ENCODE peak calls at places on chromosomes 13 and 19, in four cellular contexts. One of them, this sample, is unnamed.

GRCh38 chr19:810077-810855 is 11.5 kb downstream of the PLPPR3 start:
- DNase-seq in upper lobe of left lung: no peak
- DNase-seq in body of pancreas: no peak
- DNase-seq in suprapubic skin: no peak
- DNase-seq in this sample: no peak

GRCh38 chr19:38684078-38684861 is 36.8 kb downstream of the ACTN4 start:
- DNase-seq in upper lobe of left lung: peak
- DNase-seq in body of pancreas: no peak
- DNase-seq in suprapubic skin: peak
- DNase-seq in this sample: no peak

GRCh38 chr19:47272448-47273312 is 2.0 kb upstream of the INAFM1 start:
- DNase-seq in upper lobe of left lung: no peak
- DNase-seq in body of pancreas: peak
- DNase-seq in suprapubic skin: peak
- DNase-seq in this sample: peak

GRCh38 chr13:49495783-49496762 is at the start of gene PHF11:
- DNase-seq in upper lobe of left lung: peak
- DNase-seq in body of pancreas: peak
- DNase-seq in suprapubic skin: peak
- DNase-seq in this sample: peak

GRCh38 chr13:39353988-39354387 is 249.0 kb downstream of the LHFPL6 start:
- DNase-seq in upper lobe of left lung: no peak
- DNase-seq in body of pancreas: no peak
- DNase-seq in suprapubic skin: no peak
- DNase-seq in this sample: no peak

GRCh38 chr13:93875527-93875926 is 604.0 kb downstream of the DCT start:
- DNase-seq in upper lobe of left lung: no peak
- DNase-seq in body of pancreas: no peak
- DNase-seq in suprapubic skin: no peak
- DNase-seq in this sample: no peak

GRCh38 chr13:24505756-24506155 is 6.8 kb downstream of the PARP4 start:
- DNase-seq in upper lobe of left lung: no peak
- DNase-seq in body of pancreas: no peak
- DNase-seq in suprapubic skin: no peak
- DNase-seq in this sample: no peak

GRCh38 chr19:32570081-32570785 is 10.8 kb upstream of the PDCD5 start:
- DNase-seq in upper lobe of left lung: peak
- DNase-seq in body of pancreas: peak
- DNase-seq in suprapubic skin: no peak
- DNase-seq in this sample: peak

GRCh38 chr13:57123660-57124059 is 17.1 kb upstream of the PRR20A start:
- DNase-seq in upper lobe of left lung: no peak
- DNase-seq in body of pancreas: no peak
- DNase-seq in suprapubic skin: no peak
- DNase-seq in this sample: no peak

GRCh38 chr19:55625004-55625326 is 599 bp upstream of the ZNF784 start:
- DNase-seq in upper lobe of left lung: no peak
- DNase-seq in body of pancreas: no peak
- DNase-seq in suprapubic skin: no peak
- DNase-seq in this sample: no peak

GRCh38 chr13:78370231-78370630 is 233.1 kb downstream of the POU4F1 start:
- DNase-seq in upper lobe of left lung: no peak
- DNase-seq in body of pancreas: no peak
- DNase-seq in suprapubic skin: no peak
- DNase-seq in this sample: no peak

GRCh38 chr13:60837806-60838205 is 440.8 kb downstream of the TDRD3 start:
- DNase-seq in upper lobe of left lung: no peak
- DNase-seq in body of pancreas: no peak
- DNase-seq in suprapubic skin: no peak
- DNase-seq in this sample: no peak

GRCh38 chr13:25415196-25415595 is 43.4 kb downstream of the ATP8A2 start:
- DNase-seq in upper lobe of left lung: no peak
- DNase-seq in body of pancreas: no peak
- DNase-seq in suprapubic skin: no peak
- DNase-seq in this sample: no peak

GRCh38 chr19:45128109-45128508 is 32.7 kb downstream of the NKPD1 start:
- DNase-seq in upper lobe of left lung: no peak
- DNase-seq in body of pancreas: no peak
- DNase-seq in suprapubic skin: no peak
- DNase-seq in this sample: no peak
- TF ChIP-seq POLR2A in upper lobe of left lung: no peak
- TF ChIP-seq POLR2A in body of pancreas: no peak
- TF ChIP-seq POLR2A in suprapubic skin: no peak
- TF ChIP-seq POLR2A in this sample: no peak

DNA sequence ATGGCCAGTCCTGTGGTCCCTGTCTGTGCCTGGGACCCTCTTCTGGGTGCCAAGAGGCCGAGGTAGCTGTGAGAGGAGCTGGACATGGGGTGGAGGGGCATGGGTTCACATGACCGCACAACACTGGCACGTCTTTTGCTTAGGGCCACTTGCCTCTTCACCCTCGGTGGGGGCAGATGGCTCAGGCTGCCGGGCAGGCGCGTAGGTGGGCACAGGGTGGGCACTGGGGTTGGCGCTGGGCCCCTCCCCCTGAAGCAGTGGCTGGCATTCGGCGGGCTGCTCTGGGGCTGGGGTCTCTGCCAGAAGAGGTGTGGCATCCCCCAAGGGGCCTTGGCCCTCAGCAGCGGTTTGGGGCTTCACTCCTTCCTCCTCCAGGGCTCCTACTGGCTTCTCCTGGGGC is 8.4 kb downstream of the PALM3 start:
- DNase-seq in upper lobe of left lung: no peak
- DNase-seq in body of pancreas: no peak
- DNase-seq in suprapubic skin: no peak
- DNase-seq in this sample: no peak
- TF ChIP-seq POLR2A in upper lobe of left lung: peak
- TF ChIP-seq POLR2A in body of pancreas: no peak
- TF ChIP-seq POLR2A in suprapubic skin: no peak
- TF ChIP-seq POLR2A in this sample: no peak

DNA sequence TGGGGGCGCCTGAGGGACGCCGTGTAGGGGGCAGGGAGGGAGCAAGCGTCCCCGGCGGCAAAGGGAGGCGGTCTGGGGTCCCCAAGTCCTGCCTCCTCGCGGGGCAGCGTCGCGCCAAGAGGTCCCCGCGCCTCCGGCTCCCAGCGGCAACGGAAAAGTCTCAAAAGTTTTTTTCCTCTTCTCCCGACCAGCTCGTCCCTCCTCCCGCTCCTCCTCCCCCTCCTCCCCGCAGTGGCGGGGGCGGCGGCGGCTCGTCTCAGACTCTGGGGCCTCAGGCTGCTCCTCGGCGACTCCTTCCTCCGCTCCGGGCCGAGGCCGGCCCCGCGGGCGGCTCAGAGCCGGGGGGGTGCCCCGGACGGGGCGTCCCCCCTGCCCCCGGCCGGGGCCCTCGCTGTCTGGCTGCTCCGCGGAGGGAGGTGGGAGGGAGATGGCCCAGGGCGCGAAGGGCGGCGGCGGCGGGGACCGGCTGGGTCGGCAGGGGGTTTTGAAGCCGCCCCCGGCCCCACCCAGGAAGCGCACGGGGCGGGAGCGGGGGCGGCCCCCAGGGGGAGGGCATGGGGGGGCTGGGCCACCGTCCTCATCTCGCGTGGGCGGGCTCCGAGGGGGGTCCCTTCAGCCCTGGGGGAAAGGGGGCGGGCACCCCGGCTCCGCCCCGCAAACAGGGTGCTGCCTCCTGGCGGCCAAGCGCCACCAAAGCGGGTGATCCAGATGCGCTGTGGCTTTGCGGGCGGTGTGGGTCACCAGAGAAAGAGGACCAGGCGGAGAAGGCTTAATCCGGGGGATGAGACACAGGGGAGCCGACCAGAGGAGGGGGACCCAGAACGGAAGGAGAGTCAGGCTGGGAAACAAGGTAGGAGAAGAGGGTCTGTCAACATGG is at the start of gene TGFB1:
- DNase-seq in upper lobe of left lung: peak
- DNase-seq in body of pancreas: peak
- DNase-seq in suprapubic skin: peak
- DNase-seq in this sample: peak
- TF ChIP-seq POLR2A in upper lobe of left lung: peak
- TF ChIP-seq POLR2A in body of pancreas: no peak
- TF ChIP-seq POLR2A in suprapubic skin: no peak
- TF ChIP-seq POLR2A in this sample: peak

GRCh38 chr13:69641773-69642172 is 465.9 kb upstream of the ATXN8OS start:
- DNase-seq in upper lobe of left lung: no peak
- DNase-seq in body of pancreas: no peak
- DNase-seq in suprapubic skin: no peak
- DNase-seq in this sample: no peak
- TF ChIP-seq POLR2A in upper lobe of left lung: no peak
- TF ChIP-seq POLR2A in body of pancreas: no peak
- TF ChIP-seq POLR2A in suprapubic skin: no peak
- TF ChIP-seq POLR2A in this sample: no peak

DNA sequence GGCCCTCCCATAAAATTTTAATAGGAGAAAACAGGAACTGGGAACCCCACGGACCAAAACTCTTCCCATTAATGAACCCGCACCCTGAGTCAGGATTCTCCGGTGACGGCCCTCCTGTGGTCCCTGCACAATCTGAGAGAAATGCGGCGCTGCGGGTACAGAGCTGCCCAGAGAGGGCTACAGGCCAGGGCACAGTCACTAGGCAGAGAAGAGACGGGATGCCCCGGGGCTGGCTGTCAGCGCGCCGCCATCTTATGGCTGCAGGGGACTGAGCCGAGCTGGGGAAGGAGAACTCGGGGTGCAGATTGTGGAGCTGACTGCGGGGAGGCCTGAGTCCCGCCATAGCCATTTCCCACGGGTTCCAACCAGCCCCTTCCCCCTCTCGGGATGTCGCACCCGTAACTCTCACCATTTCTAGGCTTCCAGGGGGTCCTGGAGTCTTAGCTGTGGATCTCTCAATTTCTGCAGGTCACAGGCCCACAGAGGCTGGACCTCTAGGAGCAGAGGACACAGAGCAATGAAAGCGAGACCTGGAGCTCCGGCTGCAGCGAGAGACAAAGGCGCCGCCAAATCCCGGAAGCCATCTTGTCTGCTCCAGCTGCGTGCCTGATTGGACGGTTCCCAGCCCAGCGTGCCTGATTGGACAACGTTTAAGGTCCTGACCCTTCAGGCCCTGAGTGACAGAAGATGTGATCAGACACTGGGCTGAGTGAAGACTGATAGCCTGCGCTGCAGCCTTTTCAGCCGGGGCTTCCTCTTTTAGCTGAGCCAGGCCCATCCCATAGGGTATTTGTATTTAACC is at the start of gene ZNF675:
- DNase-seq in upper lobe of left lung: peak
- DNase-seq in body of pancreas: peak
- DNase-seq in suprapubic skin: peak
- DNase-seq in this sample: peak
- TF ChIP-seq POLR2A in upper lobe of left lung: peak
- TF ChIP-seq POLR2A in body of pancreas: peak
- TF ChIP-seq POLR2A in suprapubic skin: peak
- TF ChIP-seq POLR2A in this sample: peak

GRCh38 chr19:35992902-35993765 is 1.9 kb upstream of the SDHAF1 start:
- DNase-seq in upper lobe of left lung: no peak
- DNase-seq in body of pancreas: no peak
- DNase-seq in suprapubic skin: no peak
- DNase-seq in this sample: no peak

GRCh38 chr19:35991731-35992450 is 3.1 kb upstream of the SDHAF1 start:
- DNase-seq in upper lobe of left lung: no peak
- DNase-seq in body of pancreas: no peak
- DNase-seq in suprapubic skin: no peak
- DNase-seq in this sample: no peak

GRCh38 chr19:35996777-35997176 is 1.8 kb downstream of the SDHAF1 start:
- DNase-seq in upper lobe of left lung: no peak
- DNase-seq in body of pancreas: no peak
- DNase-seq in suprapubic skin: no peak
- DNase-seq in this sample: no peak

GRCh38 chr19:35995655-35995993 is 636 bp downstream of the SDHAF1 start:
- DNase-seq in upper lobe of left lung: peak
- DNase-seq in body of pancreas: peak
- DNase-seq in suprapubic skin: no peak
- DNase-seq in this sample: peak

GRCh38 chr19:35994868-35995654 is at the start of gene SDHAF1:
- DNase-seq in upper lobe of left lung: peak
- DNase-seq in body of pancreas: peak
- DNase-seq in suprapubic skin: peak
- DNase-seq in this sample: peak
- TF ChIP-seq POLR2A in upper lobe of left lung: peak
- TF ChIP-seq POLR2A in body of pancreas: peak
- TF ChIP-seq POLR2A in suprapubic skin: peak
- TF ChIP-seq POLR2A in this sample: peak

GRCh38 chr19:3536429-3537100 is 2.4 kb upstream of the TEKTIP1 start:
- DNase-seq in upper lobe of left lung: no peak
- DNase-seq in body of pancreas: no peak
- DNase-seq in suprapubic skin: no peak
- DNase-seq in this sample: no peak

GRCh38 chr19:3537101-3537437 is 1.9 kb upstream of the TEKTIP1 start:
- DNase-seq in upper lobe of left lung: no peak
- DNase-seq in body of pancreas: no peak
- DNase-seq in suprapubic skin: no peak
- DNase-seq in this sample: no peak

GRCh38 chr19:3538965-3539742 is at the start of gene TEKTIP1:
- DNase-seq in upper lobe of left lung: no peak
- DNase-seq in body of pancreas: no peak
- DNase-seq in suprapubic skin: no peak
- DNase-seq in this sample: no peak

GRCh38 chr19:3538258-3538929 is 580 bp upstream of the TEKTIP1 start:
- DNase-seq in upper lobe of left lung: no peak
- DNase-seq in body of pancreas: no peak
- DNase-seq in suprapubic skin: no peak
- DNase-seq in this sample: no peak

DNA sequence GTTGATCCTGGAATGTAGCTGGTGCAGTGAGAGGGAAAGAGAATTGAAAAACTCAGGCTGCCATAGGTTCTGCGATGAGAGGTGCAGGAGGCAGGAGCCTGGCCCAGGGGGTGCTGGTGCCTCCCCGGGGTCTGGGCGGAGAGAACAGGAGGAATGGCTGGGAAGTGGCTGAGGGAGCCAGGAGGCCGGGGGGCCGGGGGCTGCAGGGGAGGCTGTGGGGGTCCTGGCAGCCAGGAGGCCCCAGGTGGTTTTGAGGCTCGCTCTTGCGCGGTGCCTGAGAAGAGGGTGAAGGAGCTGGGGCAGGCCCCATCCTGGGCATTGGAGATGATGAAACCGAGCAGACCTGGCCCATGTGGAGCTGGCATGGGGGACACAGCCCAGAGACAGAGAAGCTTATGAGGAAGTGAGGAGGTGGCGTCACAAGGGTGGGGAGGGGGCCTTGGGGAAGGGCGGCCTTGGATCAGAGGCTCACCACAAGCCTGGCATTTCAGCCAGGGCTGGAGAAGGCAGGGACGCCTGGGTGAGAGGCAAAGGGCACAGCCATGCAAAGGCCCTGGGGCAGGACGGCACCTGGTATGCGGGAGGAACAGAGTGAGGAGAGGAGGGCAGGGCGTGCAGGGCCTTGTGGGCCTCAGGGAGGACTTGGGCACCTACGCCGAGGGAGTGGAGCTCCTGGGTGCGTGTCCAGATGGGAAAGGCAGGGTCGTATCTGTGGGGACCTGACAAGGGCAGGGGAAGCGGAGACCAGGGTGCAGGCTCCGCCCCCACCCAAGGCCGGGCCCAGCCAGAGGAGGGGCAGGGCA is 1.3 kb upstream of the TEKTIP1 start:
- DNase-seq in upper lobe of left lung: no peak
- DNase-seq in body of pancreas: no peak
- DNase-seq in suprapubic skin: peak
- DNase-seq in this sample: no peak
- TF ChIP-seq POLR2A in upper lobe of left lung: no peak
- TF ChIP-seq POLR2A in body of pancreas: no peak
- TF ChIP-seq POLR2A in suprapubic skin: no peak
- TF ChIP-seq POLR2A in this sample: no peak